ENCODE peak calls at places on chromosomes 7 and 10, in eight cellular contexts. S is ovary; P is uterus; Y is dorsolateral prefrontal cortex; H is stimulated activated CD8-positive, alpha-beta memory T cell treated with anti-CD3 and anti-CD28 coated beads, Interleukin-2, amount 100 ng/mL, for 1 hour; L is A549; Q is HT1080; F is HFFc6. E is an unnamed sample.

GRCh38 chr7:2049111-2049781 is 183.5 kb downstream of the MAD1L1 start:
- DNase-seq in L (no peak), Y (no peak), S (no peak), Q (no peak), P (no peak), H (no peak), F (no peak), E (no peak)

GRCh38 chr7:122577449-122578003 is 121.4 kb downstream of the RNF133 start:
- DNase-seq in L (no peak), F (no peak), H (no peak), Y (no peak), P (no peak), Q (no peak), S (no peak), E (no peak)

GRCh38 chr7:98066934-98067507 is 39.6 kb upstream of the LMTK2 start:
- DNase-seq in S (no peak), Y (no peak), F (no peak), P (no peak), Q (no peak), H (no peak), L (no peak), E (no peak)

GRCh38 chr7:78852951-78853350 is 600.5 kb downstream of the MAGI2 start:
- DNase-seq in H (no peak), Q (peak; percentile 8), L (no peak), F (peak; percentile 55), Y (no peak), S (no peak), P (no peak), E (no peak)

GRCh38 chr7:55081067-55081853 is 62.4 kb downstream of the EGFR start:
- DNase-seq in Y (no peak), H (no peak), S (no peak), Q (no peak), F (no peak), L (no peak), P (no peak), E (no peak)

GRCh38 chr7:30301751-30302150 is 17.4 kb downstream of the ZNRF2 start:
- DNase-seq in P (no peak), H (no peak), F (no peak), L (no peak), S (no peak), Q (no peak), Y (no peak), E (no peak)

GRCh38 chr7:33250421-33250827 is 121.1 kb downstream of the BBS9 start:
- DNase-seq in Q (no peak), S (no peak), P (no peak), L (no peak), H (no peak), Y (no peak), F (peak; percentile 63), E (no peak)

GRCh38 chr10:71052708-71053107 is 159.7 kb upstream of the UNC5B start:
- DNase-seq in H (no peak), Y (no peak), Q (no peak), F (no peak), L (no peak), S (no peak), P (no peak), E (no peak)

GRCh38 chr7:155161690-155162089 is 91.6 kb downstream of the HTR5A start:
- DNase-seq in S (no peak), H (no peak), Y (no peak), F (no peak), L (no peak), Q (no peak), P (no peak), E (peak; percentile 63)

GRCh38 chr10:110138197-110138812 is 69.1 kb upstream of the MXI1 start:
- DNase-seq in Y (no peak), P (no peak), S (no peak), Q (peak; percentile 54), H (no peak), L (peak; percentile 53), F (peak; percentile 62), E (no peak)

GRCh38 chr7:156950381-156950858 is 908 bp downstream of the NOM1 start:
- DNase-seq in P (no peak), H (no peak), L (no peak), F (peak; percentile 21), Y (no peak), Q (peak; percentile 20), S (no peak), E (no peak)

GRCh38 chr10:59536576-59537014 is 173.1 kb downstream of the SLC16A9 start:
- DNase-seq in Q (peak; percentile 28), S (peak; percentile 18), L (no peak), H (no peak), F (no peak), P (peak; percentile 30), Y (no peak), E (no peak)

GRCh38 chr7:36747251-36747968 is 23.1 kb upstream of the AOAH start:
- DNase-seq in P (no peak), L (no peak), F (no peak), S (no peak), Q (peak; percentile 69), H (no peak), Y (no peak), E (no peak)

GRCh38 chr10:24622781-24623301 is 100.8 kb downstream of the ARHGAP21 start:
- DNase-seq in Q (no peak), Y (no peak), S (no peak), L (no peak), F (no peak), H (no peak), P (no peak), E (no peak)

GRCh38 chr7:88184848-88185304 is 35.0 kb downstream of the SRI start:
- DNase-seq in P (no peak), S (no peak), L (no peak), H (no peak), Y (peak; percentile 27), Q (peak; percentile 78), F (peak; percentile 62), E (no peak)

GRCh38 chr10:114272696-114273095 is 33.6 kb downstream of the VWA2 start:
- DNase-seq in H (no peak), F (no peak), S (no peak), P (no peak), L (no peak), Q (no peak), Y (no peak), E (no peak)

GRCh38 chr10:30028452-30029045 is 30.8 kb downstream of the JCAD start:
- DNase-seq in S (no peak), L (no peak), H (no peak), Y (no peak), P (no peak), Q (no peak), F (no peak), E (no peak)

GRCh38 chr10:112362833-112363232 is 11.1 kb upstream of the ACSL5 start:
- DNase-seq in P (no peak), Q (no peak), L (no peak), H (no peak), S (peak; percentile 43), Y (no peak), F (peak; percentile 22), E (peak; percentile 73)

GRCh38 chr10:11763501-11763861 is 21.3 kb downstream of the ECHDC3 start:
- DNase-seq in L (no peak), Q (no peak), H (no peak), F (no peak), Y (no peak), S (no peak), P (no peak), E (no peak)

GRCh38 chr10:29585488-29585976 is 49.2 kb downstream of the SVIL start:
- DNase-seq in Y (no peak), P (no peak), Q (no peak), L (no peak), H (no peak), F (no peak), S (no peak), E (no peak)

GRCh38 chr7:113197274-113197673 is 78.9 kb upstream of the SMIM30 start:
- DNase-seq in H (no peak), P (no peak), Q (peak; percentile 70), F (peak; percentile 78), L (no peak), S (no peak), Y (no peak), E (no peak)

GRCh38 chr10:11610855-11611247 is 599 bp downstream of the USP6NL start:
- DNase-seq in H (no peak), P (peak; percentile 30), L (peak; percentile 25), Q (peak; percentile 22), F (peak; percentile 30), S (peak; percentile 41), Y (peak; percentile 22), E (peak; percentile 86)

GRCh38 chr10:46285300-46285699 is 1.5 kb upstream of the ANTXRL start:
- DNase-seq in P (no peak), S (no peak), H (no peak), F (no peak), L (no peak), Q (no peak), Y (no peak), E (no peak)

GRCh38 chr7:1691601-1692499 is 21.8 kb downstream of the ELFN1 start:
- DNase-seq in H (no peak), P (no peak), Q (no peak), L (no peak), F (no peak), Y (peak; percentile 48), S (no peak), E (no peak)

GRCh38 chr10:59877191-59877671 is 29.1 kb downstream of the CCDC6 start:
- DNase-seq in S (no peak), F (peak; percentile 22), P (no peak), L (no peak), Y (no peak), H (no peak), Q (peak; percentile 51), E (no peak)

GRCh38 chr7:46859963-46860475 is 721.9 kb downstream of the TNS3 start:
- DNase-seq in Y (peak; percentile 28), L (no peak), P (no peak), S (no peak), F (peak; percentile 33), H (no peak), Q (peak; percentile 98), E (no peak)

GRCh38 chr7:34084651-34085050 is 179.3 kb downstream of the BMPER start:
- DNase-seq in F (no peak), H (no peak), S (no peak), L (no peak), P (no peak), Q (no peak), Y (no peak), E (no peak)

GRCh38 chr7:127927339-127927679 is 103.9 kb downstream of the LRRC4 start:
- DNase-seq in Y (no peak), P (no peak), F (no peak), L (no peak), H (no peak), S (no peak), Q (no peak), E (no peak)

GRCh38 chr10:21527634-21528451 is 2.4 kb upstream of the SKIDA1 start:
- DNase-seq in L (no peak), Y (no peak), Q (no peak), S (no peak), F (no peak), H (no peak), P (no peak), E (no peak)

GRCh38 chr10:108307250-108307924 is 1142.9 kb upstream of the SORCS1 start:
- DNase-seq in Q (no peak), S (no peak), F (no peak), Y (no peak), L (no peak), H (no peak), P (no peak), E (no peak)

GRCh38 chr10:115355162-115355760 is 262.1 kb downstream of the ATRNL1 start:
- DNase-seq in Q (peak; percentile 37), P (no peak), L (peak; percentile 43), H (no peak), F (peak; percentile 46), Y (no peak), S (no peak), E (no peak)

GRCh38 chr10:5349362-5349761 is 15.4 kb upstream of the UCN3 start:
- DNase-seq in Y (no peak), S (no peak), P (no peak), Q (no peak), L (no peak), H (no peak), F (no peak), E (no peak)

GRCh38 chr10:81978238-81978637 is 103.2 kb downstream of the NRG3 start:
- DNase-seq in P (no peak), L (no peak), H (no peak), Y (no peak), S (no peak), F (no peak), Q (peak; percentile 20), E (no peak)

GRCh38 chr10:4835494-4835918 is 9.5 kb downstream of the AKR1E2 start:
- DNase-seq in Q (no peak), Y (no peak), S (no peak), L (no peak), P (no peak), H (no peak), F (no peak), E (no peak)

E was measured in lower leg skin.